ENCODE peak calls at places on chromosomes 13 and 19, in nine cellular contexts. One of them, this sample, is unnamed.

GRCh38 chr19:35716985-35717664 is 678 bp upstream of the KMT2B start:
- DNase-seq in HT1080: peak; percentile 87
- DNase-seq in LHCN-M2: peak; percentile 84
- DNase-seq in H4: peak; percentile 94
- DNase-seq in EL: peak; percentile 88
- DNase-seq in fibroblast of mammary gland: peak; percentile 92
- DNase-seq in caudate nucleus: peak; percentile 85
- DNase-seq in lung: peak; percentile 95
- DNase-seq in stimulated activated CD4-positive, alpha-beta T cell treated with anti-CD3 and anti-CD28 coated beads, Interleukin-15, amount 100 ng/mL, for 24 hours: peak; percentile 98
- DNase-seq in this sample: peak; percentile 98

GRCh38 chr13:84844473-84844872 is 954.7 kb downstream of the SLITRK6 start:
- DNase-seq in stimulated activated CD4-positive, alpha-beta T cell treated with anti-CD3 and anti-CD28 coated beads, Interleukin-15, amount 100 ng/mL, for 24 hours: no peak
- DNase-seq in fibroblast of mammary gland: no peak
- DNase-seq in H4: peak; percentile 3
- DNase-seq in EL: peak; percentile 38
- DNase-seq in LHCN-M2: peak; percentile 4
- DNase-seq in lung: no peak
- DNase-seq in HT1080: peak; percentile 24
- DNase-seq in caudate nucleus: no peak
- DNase-seq in this sample: peak; percentile 59

GRCh38 chr13:114142640-114143490 is 10.4 kb upstream of the RASA3 start:
- DNase-seq in lung: no peak
- DNase-seq in EL: no peak
- DNase-seq in caudate nucleus: no peak
- DNase-seq in stimulated activated CD4-positive, alpha-beta T cell treated with anti-CD3 and anti-CD28 coated beads, Interleukin-15, amount 100 ng/mL, for 24 hours: peak; percentile 61
- DNase-seq in H4: peak; percentile 40
- DNase-seq in fibroblast of mammary gland: no peak
- DNase-seq in LHCN-M2: no peak
- DNase-seq in HT1080: no peak
- DNase-seq in this sample: peak; percentile 81

GRCh38 chr13:29743229-29743786 is 107.1 kb downstream of the UBL3 start:
- DNase-seq in EL: peak; percentile 73
- DNase-seq in LHCN-M2: no peak
- DNase-seq in lung: no peak
- DNase-seq in H4: peak; percentile 87
- DNase-seq in caudate nucleus: no peak
- DNase-seq in stimulated activated CD4-positive, alpha-beta T cell treated with anti-CD3 and anti-CD28 coated beads, Interleukin-15, amount 100 ng/mL, for 24 hours: no peak
- DNase-seq in HT1080: no peak
- DNase-seq in fibroblast of mammary gland: peak; percentile 63
- DNase-seq in this sample: no peak

GRCh38 chr13:54733639-54734038 is 1705.0 kb downstream of the OLFM4 start:
- DNase-seq in fibroblast of mammary gland: no peak
- DNase-seq in H4: peak; percentile 31
- DNase-seq in lung: no peak
- DNase-seq in EL: no peak
- DNase-seq in caudate nucleus: no peak
- DNase-seq in HT1080: peak; percentile 52
- DNase-seq in LHCN-M2: no peak
- DNase-seq in stimulated activated CD4-positive, alpha-beta T cell treated with anti-CD3 and anti-CD28 coated beads, Interleukin-15, amount 100 ng/mL, for 24 hours: no peak
- DNase-seq in this sample: peak; percentile 22

GRCh38 chr13:86087241-86087640 is 288.0 kb upstream of the SLITRK6 start:
- DNase-seq in fibroblast of mammary gland: peak; percentile 6
- DNase-seq in H4: no peak
- DNase-seq in LHCN-M2: no peak
- DNase-seq in EL: no peak
- DNase-seq in HT1080: peak; percentile 62
- DNase-seq in stimulated activated CD4-positive, alpha-beta T cell treated with anti-CD3 and anti-CD28 coated beads, Interleukin-15, amount 100 ng/mL, for 24 hours: no peak
- DNase-seq in lung: no peak
- DNase-seq in caudate nucleus: no peak
- DNase-seq in this sample: no peak

GRCh38 chr13:90717451-90717936 is 630.0 kb upstream of the MIR17HG start:
- DNase-seq in caudate nucleus: no peak
- DNase-seq in lung: no peak
- DNase-seq in HT1080: peak; percentile 86
- DNase-seq in fibroblast of mammary gland: peak; percentile 85
- DNase-seq in H4: peak; percentile 73
- DNase-seq in LHCN-M2: peak; percentile 76
- DNase-seq in stimulated activated CD4-positive, alpha-beta T cell treated with anti-CD3 and anti-CD28 coated beads, Interleukin-15, amount 100 ng/mL, for 24 hours: no peak
- DNase-seq in EL: peak; percentile 77
- DNase-seq in this sample: no peak

GRCh38 chr19:57436392-57436791 is 1.3 kb downstream of the ZNF749 start:
- DNase-seq in LHCN-M2: no peak
- DNase-seq in EL: no peak
- DNase-seq in caudate nucleus: no peak
- DNase-seq in stimulated activated CD4-positive, alpha-beta T cell treated with anti-CD3 and anti-CD28 coated beads, Interleukin-15, amount 100 ng/mL, for 24 hours: no peak
- DNase-seq in fibroblast of mammary gland: no peak
- DNase-seq in HT1080: no peak
- DNase-seq in H4: no peak
- DNase-seq in lung: no peak
- DNase-seq in this sample: no peak

GRCh38 chr13:40688781-40689180 is 22.3 kb upstream of the FOXO1 start:
- DNase-seq in fibroblast of mammary gland: no peak
- DNase-seq in lung: no peak
- DNase-seq in EL: no peak
- DNase-seq in caudate nucleus: no peak
- DNase-seq in stimulated activated CD4-positive, alpha-beta T cell treated with anti-CD3 and anti-CD28 coated beads, Interleukin-15, amount 100 ng/mL, for 24 hours: no peak
- DNase-seq in LHCN-M2: no peak
- DNase-seq in HT1080: no peak
- DNase-seq in H4: no peak
- DNase-seq in this sample: no peak

GRCh38 chr19:38868551-38868950 is 9.5 kb downstream of the RINL start:
- DNase-seq in EL: no peak
- DNase-seq in caudate nucleus: no peak
- DNase-seq in stimulated activated CD4-positive, alpha-beta T cell treated with anti-CD3 and anti-CD28 coated beads, Interleukin-15, amount 100 ng/mL, for 24 hours: no peak
- DNase-seq in LHCN-M2: no peak
- DNase-seq in H4: no peak
- DNase-seq in HT1080: no peak
- DNase-seq in lung: no peak
- DNase-seq in fibroblast of mammary gland: no peak
- DNase-seq in this sample: no peak

GRCh38 chr13:99211421-99212035 is 10.9 kb downstream of the UBAC2 start:
- DNase-seq in H4: no peak
- DNase-seq in fibroblast of mammary gland: no peak
- DNase-seq in stimulated activated CD4-positive, alpha-beta T cell treated with anti-CD3 and anti-CD28 coated beads, Interleukin-15, amount 100 ng/mL, for 24 hours: no peak
- DNase-seq in LHCN-M2: no peak
- DNase-seq in HT1080: no peak
- DNase-seq in EL: no peak
- DNase-seq in lung: no peak
- DNase-seq in caudate nucleus: no peak
- DNase-seq in this sample: no peak

GRCh38 chr13:93244141-93244917 is 17.7 kb downstream of the GPC6 start:
- DNase-seq in LHCN-M2: peak; percentile 71
- DNase-seq in stimulated activated CD4-positive, alpha-beta T cell treated with anti-CD3 and anti-CD28 coated beads, Interleukin-15, amount 100 ng/mL, for 24 hours: no peak
- DNase-seq in EL: peak; percentile 52
- DNase-seq in H4: peak; percentile 19
- DNase-seq in HT1080: peak; percentile 63
- DNase-seq in caudate nucleus: no peak
- DNase-seq in lung: no peak
- DNase-seq in fibroblast of mammary gland: peak; percentile 65
- DNase-seq in this sample: no peak

GRCh38 chr13:31824705-31825512 is 85.6 kb downstream of the RXFP2 start:
- DNase-seq in caudate nucleus: no peak
- DNase-seq in H4: peak; percentile 15
- DNase-seq in LHCN-M2: peak; percentile 55
- DNase-seq in HT1080: peak; percentile 82
- DNase-seq in lung: no peak
- DNase-seq in EL: peak; percentile 23
- DNase-seq in fibroblast of mammary gland: peak; percentile 43
- DNase-seq in stimulated activated CD4-positive, alpha-beta T cell treated with anti-CD3 and anti-CD28 coated beads, Interleukin-15, amount 100 ng/mL, for 24 hours: no peak
- DNase-seq in this sample: peak; percentile 35